ENCODE peak calls at places on chromosome 1, in seven cellular contexts. M is stimulated activated CD4-positive, alpha-beta T cell treated with anti-CD3 and anti-CD28 coated beads, Interleukin-4, amount 100 ng/mL, for 1 hour; I is skeletal muscle cell; J is stimulated activated CD8-positive, alpha-beta memory T cell treated with anti-CD3 and anti-CD28 coated beads, Interleukin-4, amount 100 ng/mL, for 1 hour; V is Calu3; L is neural progenitor cell; Z is amygdala. R is an unnamed sample.

GRCh38 chr1:171898956-171899355 is 57.7 kb downstream of the DNM3 start:
- DNase-seq in M (no peak), I (no peak), J (no peak), V (no peak), L (peak), Z (peak), R (no peak)

GRCh38 chr1:235931181-235931738 is 64.6 kb upstream of the LYST start:
- DNase-seq in M (no peak), I (no peak), J (no peak), V (no peak), L (no peak), Z (no peak), R (peak)

GRCh38 chr1:218878369-218878768 is 295.3 kb upstream of the LYPLAL1 start:
- DNase-seq in M (no peak), I (no peak), J (no peak), V (no peak), L (no peak), Z (no peak), R (no peak)

GRCh38 chr1:164803366-164803765 is 244.4 kb downstream of the PBX1 start:
- DNase-seq in M (no peak), I (peak), J (no peak), V (no peak), L (no peak), Z (no peak), R (no peak)

GRCh38 chr1:3336641-3337621 is 117.5 kb upstream of the ARHGEF16 start:
- DNase-seq in M (no peak), I (no peak), J (no peak), V (peak), L (no peak), Z (no peak), R (peak)

GRCh38 chr1:71717186-71717585 is 565.2 kb downstream of the NEGR1 start:
- DNase-seq in M (no peak), I (no peak), J (no peak), V (no peak), L (no peak), Z (no peak), R (no peak)

GRCh38 chr1:116853680-116854191 is 56.0 kb upstream of the PTGFRN start:
- DNase-seq in M (no peak), I (peak), J (no peak), V (peak), L (peak), Z (no peak), R (peak)

GRCh38 chr1:109846148-109846547 is 64.5 kb upstream of the CSF1 start:
- DNase-seq in M (no peak), I (no peak), J (no peak), V (no peak), L (peak), Z (no peak), R (no peak)

GRCh38 chr1:116762281-116762680 is 8.1 kb downstream of the CD2 start:
- DNase-seq in M (no peak), I (no peak), J (no peak), V (no peak), L (no peak), Z (no peak), R (no peak)

GRCh38 chr1:151976868-151977267 is 16.8 kb downstream of the S100A10 start:
- DNase-seq in M (no peak), I (no peak), J (no peak), V (peak), L (no peak), Z (no peak), R (peak)

GRCh38 chr1:159823401-159823800 is 3.3 kb upstream of the SLAMF8 start:
- DNase-seq in M (no peak), I (no peak), J (no peak), V (no peak), L (peak), Z (no peak), R (no peak)

GRCh38 chr1:187734427-187734826 is 905.7 kb downstream of the PLA2G4A start:
- DNase-seq in M (no peak), I (no peak), J (no peak), V (no peak), L (peak), Z (no peak), R (no peak)

GRCh38 chr1:114081145-114082046 is 72.3 kb downstream of the SYT6 start:
- DNase-seq in M (no peak), I (no peak), J (no peak), V (no peak), L (no peak), Z (peak), R (no peak)

GRCh38 chr1:167263784-167264464 is 43.2 kb downstream of the POU2F1 start:
- DNase-seq in M (no peak), I (no peak), J (no peak), V (no peak), L (no peak), Z (no peak), R (no peak)

GRCh38 chr1:238621405-238621804 is 730.7 kb upstream of the ZP4 start:
- DNase-seq in M (no peak), I (no peak), J (no peak), V (no peak), L (no peak), Z (no peak), R (no peak)

GRCh38 chr1:218464871-218465270 is 119.7 kb downstream of the TGFB2 start:
- DNase-seq in M (no peak), I (no peak), J (no peak), V (no peak), L (no peak), Z (no peak), R (no peak)

GRCh38 chr1:100721502-100722205 is 2.1 kb downstream of the VCAM1 start:
- DNase-seq in M (no peak), I (peak), J (no peak), V (peak), L (no peak), Z (no peak), R (no peak)

GRCh38 chr1:78223417-78224215 is 177.8 kb downstream of the GIPC2 start:
- DNase-seq in M (no peak), I (peak), J (no peak), V (peak), L (no peak), Z (no peak), R (no peak)

GRCh38 chr1:221672160-221672762 is 69.6 kb downstream of the DUSP10 start:
- DNase-seq in M (no peak), I (peak), J (no peak), V (no peak), L (no peak), Z (no peak), R (no peak)

GRCh38 chr1:67831850-67832513 is 1.3 kb downstream of the GNG12 start:
- DNase-seq in M (no peak), I (peak), J (no peak), V (peak), L (peak), Z (peak), R (peak)